ENCODE peak calls at places on chromosomes 5 and 9, in eight cellular contexts. A is ovary; P is osteoblast; X is CD4-positive, alpha-beta T cell; M is testis; U is lower lobe of right lung; I is body of pancreas; B is adipocyte. L is an unnamed sample. For H3K27me3, the result is how much of the 10 kb centered on the place peaks cover.

GRCh38 chr9:97744710-97745708 is 47.9 kb upstream of the XPA start:
- DNase-seq in A (no peak), I (no peak), B (no peak), U (no peak), X (no peak), P (no peak), M (no peak), L (no peak)

GRCh38 chr5:95901676-95902646 is 59.7 kb downstream of the ELL2 start:
- DNase-seq in I (no peak), X (no peak), M (no peak), U (no peak), B (no peak), A (no peak), P (peak), L (no peak)

GRCh38 chr5:114789773-114790402 is 379.8 kb downstream of the TRIM36 start:
- DNase-seq in I (no peak), M (no peak), P (no peak), A (no peak), B (peak), X (no peak), U (no peak), L (no peak)

GRCh38 chr5:32767948-32768427 is 56.9 kb downstream of the NPR3 start:
- DNase-seq in M (no peak), P (peak), X (no peak), I (no peak), U (no peak), A (no peak), B (peak), L (no peak)

GRCh38 chr9:134657666-134658377 is 16.2 kb downstream of the COL5A1 start:
- DNase-seq in B (no peak), M (no peak), A (no peak), U (peak), X (no peak), I (no peak), P (no peak), L (no peak)

GRCh38 chr5:21817668-21818419 is 1035.3 kb downstream of the CDH12 start:
- DNase-seq in P (no peak), M (no peak), I (no peak), U (no peak), X (no peak), A (no peak), B (peak), L (no peak)

GRCh38 chr9:111622626-111623025 is 8.5 kb upstream of the DNAJC25 start:
- DNase-seq in P (peak), I (peak), B (peak), A (no peak), U (peak), X (no peak), M (no peak), L (no peak)

GRCh38 chr5:138111937-138112336 is 27.3 kb downstream of the NME5 start:
- DNase-seq in U (no peak), B (peak), A (no peak), X (no peak), I (no peak), P (no peak), M (no peak), L (no peak)

GRCh38 chr5:145943674-145944121 is 7.3 kb downstream of the SH3RF2 start:
- DNase-seq in B (no peak), M (peak), U (peak), P (no peak), A (no peak), X (no peak), I (peak), L (no peak)

GRCh38 chr5:81646469-81646868 is 104.4 kb downstream of the SSBP2 start:
- DNase-seq in I (no peak), A (no peak), B (no peak), M (no peak), X (no peak), P (no peak), U (no peak), L (no peak)

GRCh38 chr5:83306572-83307241 is 164.8 kb upstream of the VCAN start:
- DNase-seq in B (peak), X (no peak), M (no peak), A (no peak), U (peak), P (peak), I (peak), L (no peak)

GRCh38 chr9:26369096-26369495 is 523.5 kb downstream of the CAAP1 start:
- DNase-seq in B (peak), X (no peak), A (no peak), U (no peak), P (no peak), I (no peak), M (no peak), L (no peak)

GRCh38 chr9:137422668-137423000 is 328 bp downstream of the EXD3 start:
- DNase-seq in A (peak), P (peak), M (no peak), U (peak), I (peak), X (no peak), B (peak), L (no peak)

GRCh38 chr5:139669681-139670368 is 21.7 kb downstream of the CXXC5 start:
- DNase-seq in U (no peak), A (no peak), B (no peak), M (peak), X (no peak), I (peak), P (no peak), L (no peak)

GRCh38 chr5:165304193-165304820 is 1798.9 kb downstream of the MAT2B start:
- DNase-seq in M (no peak), B (no peak), P (no peak), X (no peak), U (no peak), I (no peak), A (no peak), L (no peak)

GRCh38 chr5:17305964-17306725 is 88.7 kb downstream of the BASP1 start:
- DNase-seq in M (no peak), B (peak), I (peak), A (no peak), P (peak), U (peak), X (no peak), L (no peak)

GRCh38 chr5:139482050-139482889 is at the start of gene STING1:
- DNase-seq in P (peak), A (peak), M (peak), I (peak), B (peak), X (peak), U (peak), L (peak)

GRCh38 chr5:138946831-138947560 is 71.9 kb upstream of the LRRTM2 start:
- DNase-seq in M (no peak), B (no peak), U (no peak), A (no peak), I (no peak), P (no peak), X (no peak), L (no peak)

GRCh38 chr9:97386733-97387503 is 25.0 kb upstream of the TDRD7 start:
- DNase-seq in B (peak), M (peak), P (peak), X (peak), U (peak), A (peak), I (peak), L (no peak)

GRCh38 chr5:77620404-77620803 is 18.1 kb downstream of the OTP start:
- DNase-seq in M (no peak), I (no peak), P (no peak), B (no peak), A (no peak), U (no peak), X (no peak), L (no peak)

GRCh38 chr5:40410231-40410861 is 269.4 kb upstream of the PTGER4 start:
- DNase-seq in B (no peak), X (peak), U (no peak), A (no peak), I (no peak), P (no peak), M (no peak), L (no peak)

GRCh38 chr5:36741138-36741537 is 134.7 kb downstream of the SLC1A3 start:
- DNase-seq in P (no peak), M (no peak), X (no peak), A (no peak), U (no peak), I (peak), B (no peak), L (no peak)

GRCh38 chr9:121849554-121849953 is 198.1 kb downstream of the DAB2IP start:
- DNase-seq in U (no peak), X (no peak), A (no peak), P (no peak), B (no peak), M (no peak), I (no peak), L (no peak)

GRCh38 chr5:168468836-168469235 is 17.4 kb upstream of the RARS1 start:
- DNase-seq in P (peak), U (no peak), X (no peak), I (no peak), A (no peak), B (peak), M (no peak), L (no peak)

GRCh38 chr5:36180556-36181350 is 28.8 kb downstream of the SKP2 start:
- DNase-seq in B (no peak), X (no peak), I (no peak), M (no peak), P (no peak), U (no peak), A (no peak), L (no peak)

GRCh38 chr5:163489055-163489744 is 16.2 kb upstream of the MAT2B start:
- DNase-seq in I (no peak), U (no peak), P (no peak), X (no peak), M (no peak), B (peak), A (no peak), L (no peak)

GRCh38 chr5:108109059-108109458 is 272.8 kb downstream of the FBXL17 start:
- DNase-seq in I (no peak), A (no peak), U (no peak), X (no peak), M (no peak), P (no peak), B (no peak), L (no peak)

GRCh38 chr5:176620333-176620981 is 9.9 kb downstream of the SNCB start:
- DNase-seq in X (no peak), M (peak), B (peak), I (no peak), A (no peak), U (no peak), P (peak), L (no peak)

GRCh38 chr5:176619203-176619568 is 9.2 kb upstream of the GPRIN1 start:
- DNase-seq in X (peak), B (peak), A (no peak), M (peak), P (peak), I (peak), U (peak), L (no peak)

GRCh38 chr5:176619569-176620332 is 9.8 kb upstream of the GPRIN1 start:
- DNase-seq in A (no peak), B (no peak), M (no peak), P (peak), X (no peak), I (no peak), U (no peak), L (no peak)

GRCh38 chr5:176624142-176624541 is 6.2 kb downstream of the SNCB start:
- DNase-seq in B (no peak), I (no peak), U (no peak), A (no peak), X (no peak), P (no peak), M (no peak), L (no peak)

GRCh38 chr5:176621661-176622079 is 8.7 kb downstream of the SNCB start:
- DNase-seq in X (no peak), U (no peak), I (no peak), A (no peak), B (no peak), P (peak), M (peak), L (no peak)
- H3K27me3 ChIP-seq in X (half or more), U (half or more), I (under half), A (under half), B (under half), P (half or more), M (under half), L (under half)

GRCh38 chr9:135758870-135759269 is 56.9 kb downstream of the KCNT1 start:
- DNase-seq in U (no peak), B (no peak), M (no peak), I (no peak), P (no peak), X (no peak), A (no peak), L (no peak)
- H3K27me3 ChIP-seq in U (under half), B (under half), M (under half), I (under half), P (under half), X (under half), A (under half), L (under half)

GRCh38 chr5:173327948-173328895 is at the start of gene STC2:
- DNase-seq in A (no peak), M (peak), X (no peak), P (peak), U (peak), B (peak), I (peak), L (no peak)

GRCh38 chr5:173326501-173326960 is 1.7 kb downstream of the STC2 start:
- DNase-seq in P (peak), I (peak), X (no peak), U (no peak), A (no peak), M (no peak), B (peak), L (no peak)

GRCh38 chr5:173328896-173329369 is 719 bp upstream of the STC2 start:
- DNase-seq in U (no peak), I (peak), P (peak), X (no peak), B (peak), A (no peak), M (no peak), L (no peak)

GRCh38 chr5:173325091-173325698 is 3.0 kb downstream of the STC2 start:
- DNase-seq in P (peak), A (no peak), I (no peak), B (no peak), X (no peak), M (no peak), U (no peak), L (no peak)

GRCh38 chr5:173327084-173327947 is 898 bp downstream of the STC2 start:
- DNase-seq in U (no peak), P (peak), B (peak), A (no peak), X (no peak), M (no peak), I (peak), L (no peak)
- H3K27me3 ChIP-seq in U (half or more), P (under half), B (under half), A (under half), X (half or more), M (under half), I (under half), L (under half)

GRCh38 chr9:136286359-136286986 is 17.4 kb downstream of the CCDC187 start:
- DNase-seq in U (no peak), B (no peak), I (no peak), M (no peak), P (no peak), A (no peak), X (no peak), L (no peak)
- H3K27me3 ChIP-seq in U (under half), B (under half), I (under half), M (under half), P (under half), A (under half), X (under half), L (half or more)

L was measured in esophagus muscularis mucosa.